ENCODE peak calls at places on chromosomes 5 and 9, in five cellular contexts. One of them, this sample, is unnamed.

GRCh38 chr9:128728298-128728697 is 4.4 kb upstream of the ZDHHC12 start:
- DNase-seq in GM12878: no peak
- DNase-seq in A549: no peak
- DNase-seq in gastrocnemius medialis: no peak
- DNase-seq in prostate gland: no peak
- DNase-seq in this sample: no peak

GRCh38 chr5:14364096-14364495 is 217.5 kb upstream of the OTULINL start:
- DNase-seq in GM12878: no peak
- DNase-seq in A549: no peak
- DNase-seq in gastrocnemius medialis: no peak
- DNase-seq in prostate gland: no peak
- DNase-seq in this sample: no peak

GRCh38 chr5:168165221-168165965 is 126.1 kb upstream of the WWC1 start:
- DNase-seq in GM12878: no peak
- DNase-seq in A549: no peak
- DNase-seq in gastrocnemius medialis: no peak
- DNase-seq in prostate gland: no peak
- DNase-seq in this sample: no peak

GRCh38 chr9:116741106-116741740 is 54.1 kb downstream of the TRIM32 start:
- DNase-seq in GM12878: no peak
- DNase-seq in A549: no peak
- DNase-seq in gastrocnemius medialis: no peak
- DNase-seq in prostate gland: no peak
- DNase-seq in this sample: no peak

GRCh38 chr5:127785098-127785927 is 82.1 kb downstream of the CCDC192 start:
- DNase-seq in GM12878: peak; percentile 16
- DNase-seq in A549: peak; percentile 7
- DNase-seq in gastrocnemius medialis: no peak
- DNase-seq in prostate gland: no peak
- DNase-seq in this sample: no peak

GRCh38 chr5:10863763-10864383 is 102.8 kb upstream of the DAP start:
- DNase-seq in GM12878: peak; percentile 8
- DNase-seq in A549: peak; percentile 56
- DNase-seq in gastrocnemius medialis: no peak
- DNase-seq in prostate gland: no peak
- DNase-seq in this sample: no peak

GRCh38 chr5:135135530-135136201 is 101.6 kb upstream of the PITX1 start:
- DNase-seq in GM12878: no peak
- DNase-seq in A549: peak; percentile 70
- DNase-seq in gastrocnemius medialis: peak; percentile 59
- DNase-seq in prostate gland: no peak
- DNase-seq in this sample: no peak

GRCh38 chr9:128550770-128551651 is 1.4 kb upstream of the SPTAN1 start:
- DNase-seq in GM12878: no peak
- DNase-seq in A549: no peak
- DNase-seq in gastrocnemius medialis: no peak
- DNase-seq in prostate gland: no peak
- DNase-seq in this sample: no peak

GRCh38 chr5:75522025-75522424 is 10.3 kb downstream of the POLK start:
- DNase-seq in GM12878: no peak
- DNase-seq in A549: no peak
- DNase-seq in gastrocnemius medialis: no peak
- DNase-seq in prostate gland: no peak
- DNase-seq in this sample: no peak

GRCh38 chr5:149053027-149053705 is 9.7 kb downstream of the SH3TC2 start:
- DNase-seq in GM12878: no peak
- DNase-seq in A549: no peak
- DNase-seq in gastrocnemius medialis: no peak
- DNase-seq in prostate gland: peak; percentile 51
- DNase-seq in this sample: no peak

GRCh38 chr5:179346875-179347274 is 1.6 kb upstream of the ADAMTS2 start:
- DNase-seq in GM12878: no peak
- DNase-seq in A549: no peak
- DNase-seq in gastrocnemius medialis: no peak
- DNase-seq in prostate gland: no peak
- DNase-seq in this sample: no peak

GRCh38 chr9:121652037-121652837 is 803 bp downstream of the DAB2IP start:
- DNase-seq in GM12878: no peak
- DNase-seq in A549: no peak
- DNase-seq in gastrocnemius medialis: no peak
- DNase-seq in prostate gland: peak; percentile 17
- DNase-seq in this sample: no peak

GRCh38 chr5:76561247-76561891 is 61.8 kb downstream of the F2RL2 start:
- DNase-seq in GM12878: no peak
- DNase-seq in A549: no peak
- DNase-seq in gastrocnemius medialis: no peak
- DNase-seq in prostate gland: no peak
- DNase-seq in this sample: no peak

GRCh38 chr9:136740971-136741884 is 1.5 kb downstream of the LCN10 start:
- DNase-seq in GM12878: no peak
- DNase-seq in A549: no peak
- DNase-seq in gastrocnemius medialis: no peak
- DNase-seq in prostate gland: no peak
- DNase-seq in this sample: no peak

GRCh38 chr5:44294492-44294891 is 94.7 kb downstream of the FGF10 start:
- DNase-seq in GM12878: no peak
- DNase-seq in A549: no peak
- DNase-seq in gastrocnemius medialis: peak; percentile 15
- DNase-seq in prostate gland: no peak
- DNase-seq in this sample: no peak

GRCh38 chr9:89039664-89040063 is 48.4 kb downstream of the S1PR3 start:
- DNase-seq in GM12878: no peak
- DNase-seq in A549: no peak
- DNase-seq in gastrocnemius medialis: no peak
- DNase-seq in prostate gland: no peak
- DNase-seq in this sample: no peak

GRCh38 chr9:122122903-122123632 is 30.0 kb upstream of the TTLL11 start:
- DNase-seq in GM12878: no peak
- DNase-seq in A549: peak; percentile 73
- DNase-seq in gastrocnemius medialis: peak; percentile 61
- DNase-seq in prostate gland: peak; percentile 35
- DNase-seq in this sample: no peak

GRCh38 chr9:127776195-127776918 is 2.1 kb downstream of the SH2D3C start:
- DNase-seq in GM12878: no peak
- DNase-seq in A549: no peak
- DNase-seq in gastrocnemius medialis: no peak
- DNase-seq in prostate gland: no peak
- DNase-seq in this sample: no peak

GRCh38 chr9:86282979-86283535 is 719 bp upstream of the ISCA1 start:
- DNase-seq in GM12878: no peak
- DNase-seq in A549: no peak
- DNase-seq in gastrocnemius medialis: no peak
- DNase-seq in prostate gland: no peak
- DNase-seq in this sample: no peak

GRCh38 chr9:121771851-121772599 is 120.6 kb downstream of the DAB2IP start:
- DNase-seq in GM12878: no peak
- DNase-seq in A549: no peak
- DNase-seq in gastrocnemius medialis: peak; percentile 35
- DNase-seq in prostate gland: no peak
- DNase-seq in this sample: no peak

GRCh38 chr5:14405267-14405666 is 176.3 kb upstream of the OTULINL start:
- DNase-seq in GM12878: no peak
- DNase-seq in A549: peak; percentile 33
- DNase-seq in gastrocnemius medialis: no peak
- DNase-seq in prostate gland: no peak
- DNase-seq in this sample: no peak

DNA sequence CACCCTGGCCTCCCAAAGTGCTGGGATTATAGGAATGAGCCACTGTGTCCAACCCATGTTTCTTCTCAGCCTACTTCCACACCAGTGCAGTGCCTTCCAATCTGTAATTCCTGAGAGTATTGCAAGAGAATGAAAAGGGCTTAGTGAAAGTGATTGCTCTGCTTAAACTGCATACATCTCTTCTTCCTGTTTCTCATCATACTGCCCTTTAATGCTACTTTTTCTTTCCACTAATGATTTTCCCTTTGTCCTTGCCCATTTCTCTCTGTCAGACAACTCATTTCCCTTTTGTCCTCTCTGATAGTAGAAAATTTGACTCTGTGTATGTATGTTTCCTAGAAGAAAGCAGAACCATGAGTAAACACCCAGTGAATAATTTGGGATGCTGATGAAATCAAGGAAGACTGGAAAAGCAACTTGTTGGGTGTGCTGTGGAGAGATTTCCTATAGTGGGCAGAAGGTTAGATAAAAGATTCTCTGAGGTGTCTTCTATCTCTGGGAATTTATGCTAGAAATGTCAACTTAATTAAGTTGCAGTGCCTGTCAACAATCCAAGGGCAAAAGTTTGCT is 102.1 kb upstream of the CHD1 start:
- DNase-seq in GM12878: no peak
- DNase-seq in A549: no peak
- DNase-seq in gastrocnemius medialis: no peak
- DNase-seq in prostate gland: no peak
- DNase-seq in this sample: no peak
- H3K4me1 ChIP-seq in GM12878: peaks cover 52% of the 10 kb centered on the region
- H3K4me1 ChIP-seq in A549: peaks cover 7% of the 10 kb centered on the region
- H3K4me1 ChIP-seq in gastrocnemius medialis: no peaks in the 10 kb centered on the region
- H3K4me1 ChIP-seq in prostate gland: peaks cover 5% of the 10 kb centered on the region
- H3K4me1 ChIP-seq in this sample: peaks cover 4% of the 10 kb centered on the region

GRCh38 chr9:103431809-103432208 is 436.7 kb downstream of the CYLC2 start:
- DNase-seq in GM12878: no peak
- DNase-seq in A549: no peak
- DNase-seq in gastrocnemius medialis: no peak
- DNase-seq in prostate gland: no peak
- DNase-seq in this sample: no peak

GRCh38 chr9:103430469-103430868 is 435.3 kb downstream of the CYLC2 start:
- DNase-seq in GM12878: no peak
- DNase-seq in A549: no peak
- DNase-seq in gastrocnemius medialis: no peak
- DNase-seq in prostate gland: no peak
- DNase-seq in this sample: no peak
- TF ChIP-seq POLR2A in GM12878: no peak
- TF ChIP-seq POLR2A in A549: no peak
- TF ChIP-seq POLR2A in gastrocnemius medialis: no peak
- TF ChIP-seq POLR2A in prostate gland: no peak
- TF ChIP-seq POLR2A in this sample: no peak

DNA sequence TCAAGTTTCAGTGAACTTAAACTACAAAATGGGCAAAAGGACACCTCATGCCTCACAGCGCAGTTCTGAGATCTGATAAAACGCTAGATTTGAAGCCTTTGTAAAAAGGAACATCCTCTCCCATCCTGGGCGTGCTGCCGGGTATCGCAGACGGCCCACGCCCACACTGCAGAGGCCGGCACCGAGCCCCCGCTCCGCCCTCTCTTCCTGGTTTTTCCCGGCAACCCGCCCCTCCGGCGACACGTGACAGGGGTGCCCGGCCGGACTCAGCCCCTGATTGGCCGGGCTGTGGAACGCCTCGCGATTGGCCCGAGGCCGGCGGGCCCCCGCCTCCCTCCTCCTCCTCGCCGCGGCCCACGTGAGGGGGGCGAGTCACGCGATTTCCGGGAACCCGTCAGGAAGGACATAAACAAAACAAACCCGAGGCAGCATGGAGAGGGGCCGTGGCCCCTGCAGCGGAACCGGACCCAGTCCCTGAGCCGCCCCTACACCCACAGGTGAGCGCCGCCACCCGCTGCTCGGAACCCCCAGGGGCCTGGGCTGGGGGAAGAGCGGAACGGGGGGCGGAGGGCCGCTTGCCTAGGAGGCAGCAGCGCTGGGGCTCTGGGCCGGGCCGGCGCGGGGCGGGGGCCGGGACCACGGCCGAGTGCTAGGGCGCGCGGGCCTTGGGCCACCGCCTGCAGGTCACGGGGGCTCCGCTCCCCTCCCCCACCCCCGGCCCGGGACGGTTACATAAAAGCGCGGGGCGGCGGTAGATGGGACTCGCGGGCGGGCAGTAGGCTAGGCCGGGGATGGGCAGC is at the start of gene CREBRF:
- DNase-seq in GM12878: peak; percentile 83
- DNase-seq in A549: peak; percentile 94
- DNase-seq in gastrocnemius medialis: peak; percentile 96
- DNase-seq in prostate gland: peak; percentile 97
- DNase-seq in this sample: peak; percentile 87
- H3K4me1 ChIP-seq in GM12878: peaks cover 25% of the 10 kb centered on the region
- H3K4me1 ChIP-seq in A549: peaks cover 21% of the 10 kb centered on the region
- H3K4me1 ChIP-seq in gastrocnemius medialis: peaks cover 21% of the 10 kb centered on the region
- H3K4me1 ChIP-seq in prostate gland: no peaks in the 10 kb centered on the region
- H3K4me1 ChIP-seq in this sample: peaks cover 49% of the 10 kb centered on the region

GRCh38 chr5:34838785-34839714 is at the start of gene TTC23L:
- DNase-seq in GM12878: peak; percentile 35
- DNase-seq in A549: peak; percentile 92
- DNase-seq in gastrocnemius medialis: peak; percentile 56
- DNase-seq in prostate gland: peak; percentile 87
- DNase-seq in this sample: peak; percentile 62
- TF ChIP-seq POLR2A in GM12878: peak; percentile 83
- TF ChIP-seq POLR2A in A549: peak; percentile 84
- TF ChIP-seq POLR2A in gastrocnemius medialis: no peak
- TF ChIP-seq POLR2A in prostate gland: peak; percentile 79
- TF ChIP-seq POLR2A in this sample: no peak

DNA sequence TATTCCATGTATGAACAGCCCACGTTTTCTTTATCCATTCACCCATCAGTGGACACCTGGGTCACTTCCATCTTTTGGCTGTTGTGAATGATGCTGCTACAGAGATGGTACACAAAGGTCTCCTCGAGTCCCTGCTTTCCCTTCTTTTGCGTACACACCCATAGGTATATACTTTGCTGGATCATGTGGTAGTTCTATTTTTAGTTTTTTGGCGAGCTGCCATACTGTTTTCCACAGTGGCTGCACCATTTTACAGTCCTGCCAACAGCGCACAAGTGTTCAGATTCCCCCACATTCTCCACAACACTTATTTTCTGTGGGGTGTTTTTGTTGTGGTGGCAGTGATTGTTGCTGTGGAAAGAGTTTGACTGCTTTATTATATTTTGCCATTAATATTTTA is 16.2 kb downstream of the RAPGEF1 start:
- DNase-seq in GM12878: no peak
- DNase-seq in A549: no peak
- DNase-seq in gastrocnemius medialis: no peak
- DNase-seq in prostate gland: no peak
- DNase-seq in this sample: no peak
- H3K4me1 ChIP-seq in GM12878: peaks cover 72% of the 10 kb centered on the region
- H3K4me1 ChIP-seq in A549: peaks cover 18% of the 10 kb centered on the region
- H3K4me1 ChIP-seq in gastrocnemius medialis: peaks cover 71% of the 10 kb centered on the region
- H3K4me1 ChIP-seq in prostate gland: no peaks in the 10 kb centered on the region
- H3K4me1 ChIP-seq in this sample: peaks cover 12% of the 10 kb centered on the region

GRCh38 chr9:113056191-113057106 is at the start of gene ZFP37:
- DNase-seq in GM12878: peak; percentile 1
- DNase-seq in A549: peak; percentile 97
- DNase-seq in gastrocnemius medialis: peak; percentile 86
- DNase-seq in prostate gland: peak; percentile 89
- DNase-seq in this sample: peak; percentile 44
- TF ChIP-seq POLR2A in GM12878: peak; percentile 75
- TF ChIP-seq POLR2A in A549: peak; percentile 48
- TF ChIP-seq POLR2A in gastrocnemius medialis: peak; percentile 16
- TF ChIP-seq POLR2A in prostate gland: no peak
- TF ChIP-seq POLR2A in this sample: no peak

GRCh38 chr9:96067551-96068076 is 192.1 kb downstream of the ERCC6L2 start:
- DNase-seq in GM12878: no peak
- DNase-seq in A549: no peak
- DNase-seq in gastrocnemius medialis: peak; percentile 29
- DNase-seq in prostate gland: no peak
- DNase-seq in this sample: no peak
- H3K4me1 ChIP-seq in GM12878: no peaks in the 10 kb centered on the region
- H3K4me1 ChIP-seq in A549: peaks cover 3% of the 10 kb centered on the region
- H3K4me1 ChIP-seq in gastrocnemius medialis: no peaks in the 10 kb centered on the region
- H3K4me1 ChIP-seq in prostate gland: peaks cover 12% of the 10 kb centered on the region
- H3K4me1 ChIP-seq in this sample: peaks cover 15% of the 10 kb centered on the region